ENCODE peak calls at places on chromosomes 11 and 22, in nine cellular contexts. One of them, this sample, is unnamed.

GRCh38 chr11:79241205-79241604 is 199.6 kb downstream of the TENM4 start:
- DNase-seq in body of pancreas: no peak
- DNase-seq in spleen: no peak
- DNase-seq in HCT116: no peak
- DNase-seq in SJCRH30: no peak
- DNase-seq in psoas muscle: no peak
- DNase-seq in tibial nerve: no peak
- DNase-seq in Peyer's patch: no peak
- DNase-seq in ovary: no peak
- DNase-seq in this sample: no peak

GRCh38 chr22:27801197-27801615 is 350 bp downstream of the MN1 start:
- DNase-seq in ovary: no peak
- DNase-seq in HCT116: no peak
- DNase-seq in body of pancreas: no peak
- DNase-seq in spleen: no peak
- DNase-seq in tibial nerve: no peak
- DNase-seq in Peyer's patch: no peak
- DNase-seq in SJCRH30: peak
- DNase-seq in psoas muscle: peak
- DNase-seq in this sample: no peak

GRCh38 chr11:89540826-89541225 is 49.7 kb upstream of the NOX4 start:
- DNase-seq in HCT116: no peak
- DNase-seq in tibial nerve: no peak
- DNase-seq in SJCRH30: no peak
- DNase-seq in Peyer's patch: no peak
- DNase-seq in ovary: no peak
- DNase-seq in body of pancreas: no peak
- DNase-seq in spleen: no peak
- DNase-seq in psoas muscle: no peak
- DNase-seq in this sample: no peak

GRCh38 chr11:116379185-116379828 is 393.5 kb downstream of the BUD13 start:
- DNase-seq in body of pancreas: peak
- DNase-seq in ovary: peak
- DNase-seq in tibial nerve: no peak
- DNase-seq in SJCRH30: peak
- DNase-seq in spleen: no peak
- DNase-seq in HCT116: no peak
- DNase-seq in psoas muscle: no peak
- DNase-seq in Peyer's patch: no peak
- DNase-seq in this sample: no peak

GRCh38 chr11:71949034-71949433 is 20.2 kb downstream of the RNF121 start:
- DNase-seq in spleen: no peak
- DNase-seq in body of pancreas: no peak
- DNase-seq in SJCRH30: no peak
- DNase-seq in ovary: no peak
- DNase-seq in Peyer's patch: peak
- DNase-seq in psoas muscle: no peak
- DNase-seq in HCT116: no peak
- DNase-seq in tibial nerve: no peak
- DNase-seq in this sample: no peak

GRCh38 chr22:41380993-41381328 is 781 bp upstream of the TEF start:
- DNase-seq in SJCRH30: peak
- DNase-seq in spleen: no peak
- DNase-seq in HCT116: peak
- DNase-seq in Peyer's patch: no peak
- DNase-seq in psoas muscle: peak
- DNase-seq in body of pancreas: peak
- DNase-seq in ovary: no peak
- DNase-seq in tibial nerve: no peak
- DNase-seq in this sample: peak

GRCh38 chr11:117492578-117493251 is 165.1 kb downstream of the CEP164 start:
- DNase-seq in spleen: peak
- DNase-seq in SJCRH30: no peak
- DNase-seq in tibial nerve: no peak
- DNase-seq in ovary: no peak
- DNase-seq in body of pancreas: no peak
- DNase-seq in psoas muscle: no peak
- DNase-seq in Peyer's patch: no peak
- DNase-seq in HCT116: no peak
- DNase-seq in this sample: no peak

GRCh38 chr11:100831929-100832480 is 144.9 kb downstream of the ARHGAP42 start:
- DNase-seq in ovary: no peak
- DNase-seq in psoas muscle: peak
- DNase-seq in HCT116: no peak
- DNase-seq in SJCRH30: no peak
- DNase-seq in tibial nerve: no peak
- DNase-seq in body of pancreas: no peak
- DNase-seq in Peyer's patch: no peak
- DNase-seq in spleen: no peak
- DNase-seq in this sample: no peak

GRCh38 chr22:41568811-41569210 is 8.0 kb downstream of the CSDC2 start:
- DNase-seq in SJCRH30: no peak
- DNase-seq in tibial nerve: no peak
- DNase-seq in Peyer's patch: peak
- DNase-seq in HCT116: no peak
- DNase-seq in body of pancreas: peak
- DNase-seq in psoas muscle: no peak
- DNase-seq in spleen: no peak
- DNase-seq in ovary: no peak
- DNase-seq in this sample: no peak

GRCh38 chr22:22689621-22690345 is 45.4 kb downstream of the GGTLC2 start:
- DNase-seq in spleen: no peak
- DNase-seq in HCT116: no peak
- DNase-seq in psoas muscle: no peak
- DNase-seq in tibial nerve: no peak
- DNase-seq in ovary: no peak
- DNase-seq in body of pancreas: no peak
- DNase-seq in SJCRH30: no peak
- DNase-seq in Peyer's patch: no peak
- DNase-seq in this sample: no peak

GRCh38 chr11:40746282-40746681 is 713.2 kb downstream of the LRRC4C start:
- DNase-seq in SJCRH30: no peak
- DNase-seq in body of pancreas: no peak
- DNase-seq in HCT116: no peak
- DNase-seq in tibial nerve: no peak
- DNase-seq in spleen: no peak
- DNase-seq in Peyer's patch: no peak
- DNase-seq in ovary: no peak
- DNase-seq in psoas muscle: no peak
- DNase-seq in this sample: no peak

GRCh38 chr22:35995772-35996171 is 32.9 kb downstream of the RBFOX2 start:
- DNase-seq in Peyer's patch: no peak
- DNase-seq in spleen: no peak
- DNase-seq in HCT116: no peak
- DNase-seq in body of pancreas: peak
- DNase-seq in ovary: peak
- DNase-seq in tibial nerve: peak
- DNase-seq in SJCRH30: peak
- DNase-seq in psoas muscle: peak
- DNase-seq in this sample: peak

GRCh38 chr11:27064086-27064485 is 23.5 kb downstream of the BBOX1 start:
- DNase-seq in HCT116: no peak
- DNase-seq in SJCRH30: no peak
- DNase-seq in Peyer's patch: no peak
- DNase-seq in tibial nerve: no peak
- DNase-seq in psoas muscle: no peak
- DNase-seq in body of pancreas: no peak
- DNase-seq in spleen: no peak
- DNase-seq in ovary: no peak
- DNase-seq in this sample: no peak

GRCh38 chr11:62260261-62260953 is 9.6 kb upstream of the SCGB2A2 start:
- DNase-seq in HCT116: no peak
- DNase-seq in spleen: no peak
- DNase-seq in SJCRH30: no peak
- DNase-seq in Peyer's patch: no peak
- DNase-seq in tibial nerve: no peak
- DNase-seq in body of pancreas: no peak
- DNase-seq in psoas muscle: no peak
- DNase-seq in ovary: no peak
- DNase-seq in this sample: no peak

GRCh38 chr11:130237282-130238006 is 77.3 kb downstream of the ZBTB44 start:
- DNase-seq in HCT116: no peak
- DNase-seq in tibial nerve: no peak
- DNase-seq in body of pancreas: no peak
- DNase-seq in spleen: no peak
- DNase-seq in SJCRH30: no peak
- DNase-seq in Peyer's patch: no peak
- DNase-seq in psoas muscle: no peak
- DNase-seq in ovary: no peak
- DNase-seq in this sample: no peak

GRCh38 chr11:29389793-29390192 is 627.0 kb downstream of the KCNA4 start:
- DNase-seq in Peyer's patch: no peak
- DNase-seq in SJCRH30: no peak
- DNase-seq in body of pancreas: no peak
- DNase-seq in psoas muscle: no peak
- DNase-seq in tibial nerve: no peak
- DNase-seq in ovary: no peak
- DNase-seq in HCT116: no peak
- DNase-seq in spleen: no peak
- DNase-seq in this sample: no peak
- H3K27ac ChIP-seq in Peyer's patch: no peak
- H3K27ac ChIP-seq in SJCRH30: no peak
- H3K27ac ChIP-seq in body of pancreas: no peak
- H3K27ac ChIP-seq in psoas muscle: no peak
- H3K27ac ChIP-seq in tibial nerve: no peak
- H3K27ac ChIP-seq in ovary: no peak
- H3K27ac ChIP-seq in HCT116: no peak
- H3K27ac ChIP-seq in spleen: no peak
- H3K27ac ChIP-seq in this sample: no peak

GRCh38 chr11:30260813-30261212 is 30.0 kb downstream of the FSHB start:
- DNase-seq in body of pancreas: no peak
- DNase-seq in SJCRH30: no peak
- DNase-seq in spleen: no peak
- DNase-seq in tibial nerve: no peak
- DNase-seq in ovary: no peak
- DNase-seq in HCT116: no peak
- DNase-seq in psoas muscle: no peak
- DNase-seq in Peyer's patch: no peak
- DNase-seq in this sample: no peak

GRCh38 chr11:30258679-30259078 is 27.9 kb downstream of the FSHB start:
- DNase-seq in spleen: no peak
- DNase-seq in ovary: no peak
- DNase-seq in psoas muscle: no peak
- DNase-seq in SJCRH30: peak
- DNase-seq in HCT116: no peak
- DNase-seq in Peyer's patch: no peak
- DNase-seq in body of pancreas: no peak
- DNase-seq in tibial nerve: no peak
- DNase-seq in this sample: no peak

GRCh38 chr11:30254307-30255298 is 23.8 kb downstream of the FSHB start:
- DNase-seq in Peyer's patch: no peak
- DNase-seq in psoas muscle: no peak
- DNase-seq in spleen: no peak
- DNase-seq in tibial nerve: no peak
- DNase-seq in body of pancreas: no peak
- DNase-seq in ovary: no peak
- DNase-seq in HCT116: no peak
- DNase-seq in SJCRH30: no peak
- DNase-seq in this sample: no peak

GRCh38 chr11:30255637-30256036 is 24.8 kb downstream of the FSHB start:
- DNase-seq in Peyer's patch: no peak
- DNase-seq in psoas muscle: no peak
- DNase-seq in SJCRH30: no peak
- DNase-seq in body of pancreas: no peak
- DNase-seq in spleen: no peak
- DNase-seq in tibial nerve: no peak
- DNase-seq in ovary: no peak
- DNase-seq in HCT116: no peak
- DNase-seq in this sample: no peak

GRCh38 chr11:30257058-30257457 is 26.2 kb downstream of the FSHB start:
- DNase-seq in HCT116: no peak
- DNase-seq in SJCRH30: no peak
- DNase-seq in spleen: no peak
- DNase-seq in tibial nerve: no peak
- DNase-seq in Peyer's patch: no peak
- DNase-seq in ovary: no peak
- DNase-seq in psoas muscle: no peak
- DNase-seq in body of pancreas: no peak
- DNase-seq in this sample: no peak
- H3K27ac ChIP-seq in HCT116: no peak
- H3K27ac ChIP-seq in SJCRH30: no peak
- H3K27ac ChIP-seq in spleen: no peak
- H3K27ac ChIP-seq in tibial nerve: no peak
- H3K27ac ChIP-seq in Peyer's patch: no peak
- H3K27ac ChIP-seq in ovary: no peak
- H3K27ac ChIP-seq in psoas muscle: no peak
- H3K27ac ChIP-seq in body of pancreas: no peak
- H3K27ac ChIP-seq in this sample: no peak

GRCh38 chr22:42785706-42786499 is 65.2 kb upstream of the A4GALT start:
- DNase-seq in tibial nerve: no peak
- DNase-seq in body of pancreas: no peak
- DNase-seq in SJCRH30: no peak
- DNase-seq in ovary: no peak
- DNase-seq in HCT116: no peak
- DNase-seq in Peyer's patch: no peak
- DNase-seq in spleen: no peak
- DNase-seq in psoas muscle: no peak
- DNase-seq in this sample: no peak

GRCh38 chr22:42786606-42787356 is 66.1 kb upstream of the A4GALT start:
- DNase-seq in psoas muscle: no peak
- DNase-seq in Peyer's patch: no peak
- DNase-seq in spleen: no peak
- DNase-seq in ovary: no peak
- DNase-seq in body of pancreas: no peak
- DNase-seq in HCT116: no peak
- DNase-seq in tibial nerve: no peak
- DNase-seq in SJCRH30: no peak
- DNase-seq in this sample: no peak

GRCh38 chr22:42788466-42788865 is 67.8 kb upstream of the A4GALT start:
- DNase-seq in HCT116: no peak
- DNase-seq in body of pancreas: no peak
- DNase-seq in Peyer's patch: no peak
- DNase-seq in tibial nerve: no peak
- DNase-seq in spleen: no peak
- DNase-seq in psoas muscle: no peak
- DNase-seq in SJCRH30: no peak
- DNase-seq in ovary: no peak
- DNase-seq in this sample: no peak

GRCh38 chr22:42788021-42788420 is 67.4 kb upstream of the A4GALT start:
- DNase-seq in SJCRH30: no peak
- DNase-seq in body of pancreas: no peak
- DNase-seq in psoas muscle: no peak
- DNase-seq in ovary: no peak
- DNase-seq in tibial nerve: no peak
- DNase-seq in spleen: no peak
- DNase-seq in Peyer's patch: no peak
- DNase-seq in HCT116: no peak
- DNase-seq in this sample: no peak

GRCh38 chr22:42787357-42787736 is 66.7 kb upstream of the A4GALT start:
- DNase-seq in ovary: no peak
- DNase-seq in HCT116: no peak
- DNase-seq in spleen: no peak
- DNase-seq in SJCRH30: no peak
- DNase-seq in psoas muscle: no peak
- DNase-seq in body of pancreas: no peak
- DNase-seq in tibial nerve: no peak
- DNase-seq in Peyer's patch: no peak
- DNase-seq in this sample: no peak
- H3K27ac ChIP-seq in ovary: no peak
- H3K27ac ChIP-seq in HCT116: no peak
- H3K27ac ChIP-seq in spleen: no peak
- H3K27ac ChIP-seq in SJCRH30: no peak
- H3K27ac ChIP-seq in psoas muscle: no peak
- H3K27ac ChIP-seq in body of pancreas: no peak
- H3K27ac ChIP-seq in tibial nerve: no peak
- H3K27ac ChIP-seq in Peyer's patch: no peak
- H3K27ac ChIP-seq in this sample: no peak

GRCh38 chr11:76661306-76661751 is 9.2 kb downstream of the LRRC32 start:
- DNase-seq in spleen: peak
- DNase-seq in HCT116: no peak
- DNase-seq in Peyer's patch: no peak
- DNase-seq in SJCRH30: no peak
- DNase-seq in psoas muscle: no peak
- DNase-seq in ovary: peak
- DNase-seq in body of pancreas: no peak
- DNase-seq in tibial nerve: peak
- DNase-seq in this sample: peak
- H3K27ac ChIP-seq in spleen: no peak
- H3K27ac ChIP-seq in HCT116: no peak
- H3K27ac ChIP-seq in Peyer's patch: no peak
- H3K27ac ChIP-seq in SJCRH30: no peak
- H3K27ac ChIP-seq in psoas muscle: no peak
- H3K27ac ChIP-seq in ovary: no peak
- H3K27ac ChIP-seq in body of pancreas: no peak
- H3K27ac ChIP-seq in tibial nerve: peak
- H3K27ac ChIP-seq in this sample: no peak

This sample was measured in breast epithelium.